ENCODE peak calls at places on chromosomes 5 and 9, in seven cellular contexts. I is hepatocyte, E is psoas muscle, J is Peyer's patch, V is breast epithelium, F is fibroblast of mammary gland, M is RWPE2. T is an unnamed sample.

GRCh38 chr5:113682497-113683136 is 169.1 kb downstream of the YTHDC2 start:
- DNase-seq in M (no peak), J (no peak), E (no peak), F (no peak), V (no peak), I (no peak), T (no peak)

GRCh38 chr9:120698766-120699165 is 15.5 kb downstream of the MEGF9 start:
- DNase-seq in J (no peak), M (no peak), F (peak; percentile 25), I (no peak), V (no peak), E (no peak), T (no peak)

GRCh38 chr5:173707392-173707791 is 90.9 kb upstream of the BOD1 start:
- DNase-seq in J (peak; percentile 70), V (peak; percentile 69), F (peak; percentile 92), I (no peak), M (no peak), E (peak; percentile 81), T (no peak)

GRCh38 chr5:90932052-90932699 is 373.6 kb downstream of the ADGRV1 start:
- DNase-seq in J (peak; percentile 70), E (no peak), I (peak; percentile 83), V (no peak), F (peak; percentile 69), M (no peak), T (no peak)

GRCh38 chr5:589588-589987 is 22.6 kb upstream of the CEP72 start:
- DNase-seq in J (no peak), V (no peak), I (no peak), M (peak; percentile 51), F (no peak), E (no peak), T (peak; percentile 40)

GRCh38 chr5:140221697-140222223 is 46.8 kb downstream of the CYSTM1 start:
- DNase-seq in F (peak; percentile 92), E (peak; percentile 60), J (no peak), M (no peak), V (no peak), I (no peak), T (no peak)

GRCh38 chr9:136353088-136353487 is 10.5 kb downstream of the DNLZ start:
- DNase-seq in I (no peak), J (no peak), V (no peak), E (no peak), F (no peak), M (no peak), T (no peak)

GRCh38 chr5:139278540-139279274 is 14.8 kb upstream of the MATR3 start:
- DNase-seq in V (no peak), M (no peak), J (no peak), I (no peak), E (no peak), F (no peak), T (no peak)

GRCh38 chr9:36100532-36100931 is 36.0 kb upstream of the GLIPR2 start:
- DNase-seq in V (no peak), M (no peak), E (no peak), I (no peak), J (no peak), F (peak; percentile 23), T (no peak)

GRCh38 chr5:32443541-32444190 is 874 bp downstream of the ZFR start:
- DNase-seq in E (peak; percentile 47), I (peak; percentile 76), V (no peak), J (peak; percentile 62), M (no peak), F (peak; percentile 17), T (peak; percentile 68)

GRCh38 chr5:52898961-52899680 is 90.0 kb upstream of the ITGA2 start:
- DNase-seq in M (no peak), E (no peak), V (no peak), F (no peak), I (no peak), J (no peak), T (no peak)

GRCh38 chr9:124780060-124780756 is 3.3 kb downstream of the OLFML2A start:
- DNase-seq in E (no peak), F (peak; percentile 71), J (peak; percentile 45), I (no peak), M (no peak), V (peak; percentile 65), T (peak; percentile 80)

GRCh38 chr5:176444742-176445141 is 3.4 kb upstream of the FAF2 start:
- DNase-seq in J (no peak), M (no peak), I (no peak), V (no peak), F (no peak), E (no peak), T (no peak)

GRCh38 chr5:164235176-164235914 is 729.9 kb downstream of the MAT2B start:
- DNase-seq in V (no peak), J (no peak), M (no peak), I (peak; percentile 17), E (no peak), F (peak; percentile 81), T (no peak)

GRCh38 chr5:170751631-170752030 is 31.9 kb upstream of the GABRP start:
- DNase-seq in I (no peak), V (no peak), F (no peak), E (no peak), M (no peak), J (peak; percentile 33), T (peak; percentile 69)

GRCh38 chr5:10652151-10652550 is 88.3 kb downstream of the ANKRD33B start:
- DNase-seq in F (peak; percentile 64), E (no peak), I (no peak), V (no peak), M (peak; percentile 68), J (peak; percentile 42), T (no peak)

GRCh38 chr5:127799293-127799905 is 96.2 kb downstream of the CCDC192 start:
- DNase-seq in V (no peak), E (no peak), J (no peak), F (no peak), I (no peak), M (no peak), T (no peak)

GRCh38 chr5:11692636-11693035 is 211.6 kb downstream of the CTNND2 start:
- DNase-seq in E (no peak), M (no peak), I (no peak), F (no peak), J (no peak), V (no peak), T (no peak)

GRCh38 chr5:67620386-67621039 is 423.9 kb upstream of the CD180 start:
- DNase-seq in V (no peak), J (no peak), M (no peak), F (no peak), I (no peak), E (no peak), T (no peak)

GRCh38 chr9:95091971-95092320 is 225.6 kb downstream of the FANCC start:
- DNase-seq in E (no peak), F (peak; percentile 23), V (no peak), I (peak; percentile 55), J (no peak), M (no peak), T (no peak)

GRCh38 chr9:124011460-124012301 is at the start of gene LHX2:
- DNase-seq in F (peak; percentile 75), I (peak; percentile 81), E (peak; percentile 51), M (no peak), J (no peak), V (no peak), T (no peak)

GRCh38 chr9:110753734-110754231 is 85.2 kb downstream of the MUSK start:
- DNase-seq in J (no peak), I (no peak), V (no peak), E (no peak), F (peak; percentile 90), M (no peak), T (no peak)

GRCh38 chr9:124940521-124940893 is 376 bp downstream of the GOLGA1 start:
- DNase-seq in I (no peak), M (no peak), J (no peak), E (no peak), V (no peak), F (no peak), T (no peak)

GRCh38 chr5:168895295-168896019 is 316.3 kb upstream of the PANK3 start:
- DNase-seq in F (no peak), I (no peak), J (no peak), M (no peak), E (no peak), V (no peak), T (no peak)

GRCh38 chr5:107294151-107294550 is 376.6 kb downstream of the EFNA5 start:
- DNase-seq in E (no peak), J (no peak), I (no peak), V (no peak), M (no peak), F (no peak), T (no peak)

GRCh38 chr5:5609935-5610334 is 187.5 kb downstream of the ICE1 start:
- DNase-seq in J (no peak), V (no peak), M (no peak), E (no peak), F (no peak), I (no peak), T (no peak)

GRCh38 chr5:127567026-127567768 is 49.8 kb downstream of the PRRC1 start:
- DNase-seq in J (no peak), V (no peak), I (no peak), F (no peak), M (no peak), E (no peak), T (no peak)

GRCh38 chr5:92678576-92679105 is 902.4 kb downstream of the NR2F1-AS1 start:
- DNase-seq in V (no peak), M (no peak), E (no peak), F (peak; percentile 17), I (no peak), J (no peak), T (no peak)
- TF ChIP-seq CTCF in V (no peak), M (peak; percentile 47), E (no peak), F (peak; percentile 25), I (peak; percentile 29), J (no peak), T (no peak)

GRCh38 chr5:116023619-116024018 is 8.7 kb upstream of the ARL14EPL start:
- DNase-seq in F (no peak), M (no peak), J (no peak), I (no peak), V (no peak), E (no peak), T (no peak)
- TF ChIP-seq CTCF in F (peak; percentile 22), M (no peak), J (no peak), I (no peak), V (no peak), E (no peak), T (no peak)

GRCh38 chr9:130860458-130861316 is 25.6 kb downstream of the ABL1 start:
- DNase-seq in E (peak; percentile 85), M (peak; percentile 76), F (peak; percentile 97), J (peak; percentile 82), V (peak; percentile 63), I (peak; percentile 81), T (peak; percentile 88)
- TF ChIP-seq CTCF in E (peak; percentile 26), M (peak; percentile 48), F (peak; percentile 22), J (no peak), V (no peak), I (peak; percentile 22), T (peak; percentile 19)

DNA sequence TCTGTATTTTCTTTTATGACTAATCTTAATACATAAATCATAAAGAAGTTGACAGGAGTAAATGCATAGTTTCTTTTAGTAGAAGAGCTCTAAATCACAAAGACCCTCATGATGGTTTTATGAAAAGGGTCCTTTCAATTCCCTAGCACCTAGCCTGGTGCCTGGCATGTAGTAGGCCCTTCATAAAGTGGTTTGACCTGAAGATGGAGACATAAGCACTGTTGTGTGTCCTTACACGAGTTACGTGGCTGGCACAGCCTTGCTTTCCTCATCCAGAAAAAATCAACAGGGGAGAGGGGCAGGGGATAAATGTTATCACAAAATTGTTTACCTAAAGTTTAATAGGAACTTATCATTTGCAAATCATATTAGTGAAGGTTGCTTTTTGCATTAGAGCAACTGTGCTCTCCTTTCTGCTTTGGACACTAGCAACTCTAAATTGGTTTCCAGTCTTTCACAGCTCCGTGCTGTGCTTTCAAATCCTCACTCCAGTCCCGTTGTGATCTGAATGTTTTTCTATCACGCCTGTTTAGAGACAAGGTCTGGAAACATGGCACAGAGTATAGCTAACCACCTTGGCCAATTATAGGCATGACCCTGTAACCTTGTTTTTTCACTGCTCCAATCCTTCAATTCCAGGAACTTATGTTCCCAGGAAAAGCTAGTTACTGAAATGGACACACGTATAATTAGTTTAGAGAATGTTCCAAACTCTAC is 55.7 kb downstream of the ARL15 start:
- DNase-seq in J (no peak), F (peak; percentile 43), I (peak; percentile 22), M (no peak), E (no peak), V (no peak), T (no peak)
- TF ChIP-seq CTCF in J (no peak), F (peak; percentile 29), I (peak; percentile 44), M (peak; percentile 6), E (peak; percentile 42), V (no peak), T (no peak)